ENCODE peak calls at places on chromosomes 12 and 14, in six cellular contexts. U, Z, C, X, O and Y are unnamed samples. For H3K27me3, the result is how much of the 10 kb centered on the place peaks cover.

GRCh38 chr12:54431911-54432814 is 13.1 kb upstream of the ITGA5 start:
- DNase-seq in O (peak), Z (peak), X (no peak), U (no peak), C (no peak), Y (peak)

GRCh38 chr12:54941659-54942058 is 42.9 kb downstream of the TESPA1 start:
- DNase-seq in C (no peak), O (no peak), X (no peak), U (no peak), Z (no peak), Y (no peak)

GRCh38 chr12:71005166-71005565 is 84.6 kb upstream of the PTPRR start:
- DNase-seq in O (no peak), U (no peak), C (no peak), X (no peak), Z (no peak), Y (no peak)

GRCh38 chr12:6262211-6262610 is 48.3 kb upstream of the PLEKHG6 start:
- DNase-seq in X (no peak), Z (no peak), O (no peak), C (no peak), U (no peak), Y (no peak)

GRCh38 chr14:102983496-102983895 is 61.0 kb downstream of the AMN start:
- DNase-seq in C (no peak), X (no peak), Z (no peak), O (no peak), U (no peak), Y (no peak)

GRCh38 chr12:132359971-132360370 is 30.6 kb upstream of the GALNT9 start:
- DNase-seq in O (no peak), U (no peak), X (no peak), C (no peak), Z (no peak), Y (no peak)

GRCh38 chr12:51407604-51408003 is 16.4 kb upstream of the GALNT6 start:
- DNase-seq in O (no peak), Z (no peak), U (no peak), C (no peak), X (no peak), Y (no peak)

GRCh38 chr12:128790221-128790620 is 33.5 kb downstream of the SLC15A4 start:
- DNase-seq in U (no peak), C (no peak), X (no peak), Z (no peak), O (no peak), Y (no peak)

GRCh38 chr12:111093428-111094142 is 173.2 kb upstream of the MYL2 start:
- DNase-seq in U (no peak), Z (no peak), X (no peak), C (peak), O (no peak), Y (no peak)

GRCh38 chr14:88614218-88614907 is 51.5 kb downstream of the ZC3H14 start:
- DNase-seq in X (no peak), Z (no peak), U (no peak), C (no peak), O (peak), Y (no peak)

GRCh38 chr12:66746489-66747201 is 67.8 kb upstream of the GRIP1 start:
- DNase-seq in C (no peak), O (no peak), Z (no peak), U (no peak), X (no peak), Y (no peak)

GRCh38 chr12:90628213-90628612 is 326.8 kb downstream of the CCER1 start:
- DNase-seq in O (no peak), Z (no peak), U (no peak), C (no peak), X (no peak), Y (no peak)

GRCh38 chr12:64080319-64081008 is 141.6 kb downstream of the KICS2 start:
- DNase-seq in U (no peak), Z (peak), C (no peak), O (peak), X (no peak), Y (no peak)

GRCh38 chr12:111412830-111413441 is 7.2 kb downstream of the SH2B3 start:
- DNase-seq in X (no peak), U (no peak), O (no peak), Z (no peak), C (no peak), Y (no peak)

GRCh38 chr14:77177623-77178185 is 3.9 kb upstream of the TMEM63C start:
- DNase-seq in Z (no peak), O (no peak), U (no peak), X (no peak), C (no peak), Y (peak)

DNA sequence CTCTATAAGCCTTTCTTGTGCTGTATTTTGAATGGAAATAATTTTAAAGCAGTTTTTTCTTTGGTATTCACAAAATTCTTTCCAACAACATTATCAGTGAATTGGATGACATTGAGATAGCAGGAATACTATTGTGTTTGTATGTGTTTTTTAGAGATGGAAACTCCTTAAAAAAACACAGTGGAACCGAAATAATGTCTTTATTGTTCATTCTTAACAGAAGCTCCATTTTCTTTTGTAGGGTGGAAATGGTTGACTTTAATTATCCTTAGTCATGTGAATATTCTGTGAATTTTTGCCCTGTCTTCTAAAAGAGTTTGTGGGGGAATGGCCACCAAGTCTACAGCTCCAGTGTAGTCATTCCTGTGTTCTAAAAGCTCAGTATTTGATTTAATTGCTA is 45.9 kb downstream of the NPAS3 start:
- DNase-seq in Z (no peak), O (no peak), X (no peak), U (no peak), C (no peak), Y (no peak)
- H3K27ac ChIP-seq in Z (no peak), O (no peak), X (no peak), U (no peak), C (no peak), Y (no peak)

GRCh38 chr14:35534130-35534883 is at the start of gene INSM2:
- DNase-seq in Z (no peak), C (peak), X (no peak), O (no peak), U (no peak), Y (no peak)
- H3K27me3 ChIP-seq in Z (half or more), C (under half), X (half or more), O (half or more), U (under half), Y (under half)

GRCh38 chr14:54294802-54295201 is 102.0 kb upstream of the CDKN3 start:
- DNase-seq in U (no peak), Z (no peak), C (no peak), O (no peak), X (no peak), Y (no peak)

GRCh38 chr14:54291491-54292191 is 105.2 kb upstream of the CDKN3 start:
- DNase-seq in O (peak), U (no peak), Z (no peak), X (peak), C (no peak), Y (no peak)
- H3K27ac ChIP-seq in O (peak), U (no peak), Z (no peak), X (no peak), C (no peak), Y (no peak)

GRCh38 chr12:52686063-52686462 is 5.9 kb upstream of the KRT1 start:
- DNase-seq in X (no peak), O (no peak), U (no peak), Z (peak), C (no peak), Y (no peak)
- H3K27me3 ChIP-seq in X (under half), O (half or more), U (under half), Z (under half), C (under half), Y (under half)

GRCh38 chr12:49984960-49985359 is 12.2 kb downstream of the AQP6 start:
- DNase-seq in X (no peak), C (no peak), O (no peak), U (no peak), Z (no peak), Y (no peak)
- H3K27ac ChIP-seq in X (no peak), C (no peak), O (no peak), U (no peak), Z (no peak), Y (no peak)

GRCh38 chr14:74218462-74218861 is 20.8 kb upstream of the VSX2 start:
- DNase-seq in O (no peak), C (no peak), Z (no peak), X (no peak), U (no peak), Y (no peak)

GRCh38 chr14:74220991-74221390 is 18.3 kb upstream of the VSX2 start:
- DNase-seq in O (no peak), X (no peak), U (no peak), Z (no peak), C (no peak), Y (no peak)

GRCh38 chr14:74217672-74218448 is 21.4 kb upstream of the VSX2 start:
- DNase-seq in C (peak), O (peak), Z (peak), X (peak), U (peak), Y (peak)

GRCh38 chr14:74219806-74220205 is 19.4 kb upstream of the VSX2 start:
- DNase-seq in O (no peak), Z (no peak), U (no peak), C (no peak), X (no peak), Y (no peak)

DNA sequence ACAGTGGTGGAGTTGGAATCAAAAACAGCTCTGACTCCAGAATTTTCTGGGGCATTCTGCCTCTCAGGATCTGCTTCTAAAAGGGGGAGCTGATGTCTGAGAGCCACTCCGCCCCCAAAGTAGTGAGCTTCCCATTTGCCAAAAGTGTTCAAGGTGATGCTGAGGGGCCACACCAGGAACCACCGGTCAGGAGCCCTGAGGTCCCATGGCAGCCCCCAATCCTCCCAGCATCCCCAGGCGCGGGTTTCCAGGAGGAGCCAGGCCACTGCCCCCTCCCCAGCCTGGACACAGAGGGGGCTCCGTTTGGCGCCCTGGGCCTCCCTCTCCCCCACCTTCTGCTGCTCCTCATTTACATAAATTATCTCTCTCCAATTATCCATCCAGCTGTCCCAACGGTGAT is 20.0 kb upstream of the VSX2 start:
- DNase-seq in X (no peak), Z (no peak), U (no peak), O (no peak), C (no peak), Y (no peak)
- H3K27me3 ChIP-seq in X (under half), Z (under half), U (under half), O (half or more), C (under half), Y (under half)

GRCh38 chr14:54535126-54535525 is 25.4 kb downstream of the CGRRF1 start:
- DNase-seq in U (no peak), O (peak), X (no peak), Z (no peak), C (no peak), Y (no peak)
- H3K27ac ChIP-seq in U (no peak), O (no peak), X (no peak), Z (no peak), C (no peak), Y (no peak)

GRCh38 chr14:106107703-106108102 is 581.3 kb downstream of the TMEM121 start:
- DNase-seq in U (no peak), X (no peak), C (no peak), Z (no peak), O (no peak), Y (no peak)
- H3K27me3 ChIP-seq in U (under half), X (under half), C (under half), Z (under half), O (under half), Y (under half)

GRCh38 chr12:11782914-11783420 is 133.5 kb downstream of the ETV6 start:
- DNase-seq in U (no peak), Z (no peak), X (no peak), C (no peak), O (no peak), Y (no peak)

GRCh38 chr12:11786638-11787365 is 137.3 kb downstream of the ETV6 start:
- DNase-seq in Z (no peak), U (no peak), O (no peak), C (no peak), X (no peak), Y (no peak)

GRCh38 chr12:11787921-11788849 is 138.7 kb downstream of the ETV6 start:
- DNase-seq in C (no peak), Z (no peak), X (no peak), O (no peak), U (no peak), Y (no peak)

GRCh38 chr12:11785722-11786121 is 136.2 kb downstream of the ETV6 start:
- DNase-seq in U (no peak), C (no peak), X (no peak), Z (no peak), O (peak), Y (no peak)

DNA sequence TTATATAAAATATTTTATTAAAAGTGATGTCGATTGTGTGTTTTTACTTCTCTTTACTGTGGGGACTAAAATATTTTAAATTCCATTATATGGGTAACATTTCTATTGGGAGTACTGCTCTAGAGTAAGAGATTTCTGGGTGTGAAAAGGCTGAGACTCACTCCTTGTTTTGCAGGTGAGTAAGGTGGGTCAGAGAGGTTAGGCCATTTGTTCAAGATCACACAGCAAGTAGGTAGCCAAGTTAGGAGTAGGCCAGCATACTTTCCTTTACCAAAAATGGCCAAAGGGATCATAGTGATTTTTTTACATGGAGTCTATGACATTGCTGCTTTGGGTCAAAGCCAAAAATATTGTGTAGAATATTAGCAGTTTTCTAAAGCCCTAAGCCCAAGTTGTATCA is 138.0 kb downstream of the ETV6 start:
- DNase-seq in X (no peak), O (no peak), Z (no peak), U (no peak), C (no peak), Y (no peak)
- H3K27ac ChIP-seq in X (no peak), O (no peak), Z (no peak), U (no peak), C (no peak), Y (no peak)